ENCODE peak calls at places on chromosomes 11 and 22, in seven cellular contexts. K is RWPE2; M is stimulated activated CD4-positive, alpha-beta T cell treated with anti-CD3 and anti-CD28 coated beads, Interleukin-12 subunit alpha, Interleukin-12 subunit beta, amount 100 ng/mL, for 4 hours; I is sciatic nerve; Z is OCI-LY7; A is GM13977; X is HuH-7. V is an unnamed sample.
A peak's percentile ranks its signal among the peaks of the same experiment; 100 is the strongest.

GRCh38 chr11:5257296-5257695 is 2.7 kb upstream of the HBG2 start:
- DNase-seq in X (no peak), A (no peak), K (no peak), M (no peak), Z (no peak), I (no peak), V (no peak)

GRCh38 chr11:45400594-45400993 is 114.5 kb upstream of the SYT13 start:
- DNase-seq in A (no peak), Z (no peak), I (peak; percentile 2), K (no peak), X (no peak), M (no peak), V (no peak)

GRCh38 chr11:19101803-19102520 is 15.0 kb upstream of the ZDHHC13 start:
- DNase-seq in M (no peak), Z (no peak), K (no peak), A (no peak), X (no peak), I (no peak), V (no peak)

GRCh38 chr11:37504066-37504611 is 906.1 kb upstream of the RAG2 start:
- DNase-seq in K (peak; percentile 55), I (no peak), M (no peak), A (peak; percentile 38), X (peak; percentile 5), Z (no peak), V (no peak)

GRCh38 chr11:116842909-116843308 is 5.5 kb upstream of the APOA1 start:
- DNase-seq in M (no peak), I (peak; percentile 42), A (no peak), K (no peak), Z (no peak), X (no peak), V (no peak)

GRCh38 chr22:39738746-39739145 is 154.8 kb downstream of the ENTHD1 start:
- DNase-seq in I (no peak), K (no peak), X (no peak), M (no peak), A (no peak), Z (no peak), V (no peak)

GRCh38 chr11:77196961-77197360 is 68.9 kb downstream of the MYO7A start:
- DNase-seq in K (peak; percentile 37), X (no peak), A (no peak), Z (no peak), I (no peak), M (no peak), V (no peak)

GRCh38 chr22:46737105-46737975 is 712 bp downstream of the CERK start:
- DNase-seq in X (peak; percentile 54), K (no peak), I (no peak), A (peak; percentile 77), Z (peak; percentile 69), M (peak; percentile 37), V (no peak)

GRCh38 chr11:73240190-73240781 is 22.2 kb downstream of the P2RY2 start:
- DNase-seq in Z (no peak), K (peak; percentile 24), M (no peak), I (peak; percentile 64), X (no peak), A (no peak), V (no peak)

GRCh38 chr11:126917531-126918204 is 82.9 kb downstream of the KIRREL3 start:
- DNase-seq in X (no peak), M (no peak), A (peak; percentile 27), Z (no peak), I (no peak), K (no peak), V (no peak)

GRCh38 chr11:9656864-9657263 is 7.0 kb upstream of the SWAP70 start:
- DNase-seq in I (no peak), A (no peak), Z (no peak), M (no peak), X (no peak), K (no peak), V (no peak)

GRCh38 chr11:12585861-12586260 is 88.4 kb upstream of the TEAD1 start:
- DNase-seq in K (no peak), M (no peak), A (no peak), X (no peak), Z (no peak), I (no peak), V (no peak)

GRCh38 chr11:12201016-12201985 is 90.9 kb downstream of the MICAL2 start:
- DNase-seq in A (no peak), X (no peak), I (no peak), M (no peak), Z (no peak), K (no peak), V (no peak)

GRCh38 chr11:79412761-79413160 is 28.1 kb downstream of the TENM4 start:
- DNase-seq in K (no peak), X (no peak), Z (no peak), I (no peak), M (no peak), A (no peak), V (no peak)

GRCh38 chr22:50444663-50445062 is 30.2 kb downstream of the SBF1 start:
- DNase-seq in A (no peak), I (no peak), Z (no peak), X (no peak), K (no peak), M (no peak), V (no peak)

GRCh38 chr11:105181521-105181920 is 42.0 kb upstream of the CARD18 start:
- DNase-seq in M (no peak), X (no peak), K (no peak), A (no peak), Z (no peak), I (no peak), V (no peak)

GRCh38 chr11:3225159-3225758 is 6.6 kb upstream of the MRGPRG start:
- DNase-seq in A (peak; percentile 17), I (peak; percentile 52), M (no peak), K (no peak), Z (no peak), X (no peak), V (no peak)

GRCh38 chr11:61041755-61042518 is 60.4 kb upstream of the CD5 start:
- DNase-seq in K (no peak), X (no peak), M (peak; percentile 65), A (peak; percentile 88), Z (peak; percentile 76), I (no peak), V (peak; percentile 21)

GRCh38 chr11:92632510-92632909 is 336.9 kb upstream of the MTNR1B start:
- DNase-seq in I (no peak), X (no peak), A (no peak), Z (no peak), M (no peak), K (no peak), V (no peak)

GRCh38 chr11:12372111-12372510 is 5.3 kb upstream of the PARVA start:
- DNase-seq in A (no peak), I (no peak), Z (no peak), M (no peak), X (no peak), K (no peak), V (no peak)

GRCh38 chr22:39932918-39933649 is 27.1 kb upstream of the TMA7B start:
- DNase-seq in M (peak; percentile 49), I (no peak), Z (peak; percentile 68), K (no peak), A (peak; percentile 52), X (peak; percentile 58), V (peak; percentile 86)